ENCODE peak calls at places on chromosome 3, in six cellular contexts. S is HCT116, F is K562, W is SK-N-SH, K is HepG2, Y is H1. N is an unnamed sample. For H3K4me1, the result is how much of the 10 kb centered on the place peaks cover.

GRCh38 chr3:46952813-46953212 is 23.7 kb downstream of the CCDC12 start:
- DNase-seq in K (no peak), F (no peak), S (no peak), W (no peak), Y (no peak), N (no peak)

GRCh38 chr3:155309581-155309980 is 16.1 kb upstream of the STRIT1 start:
- DNase-seq in F (no peak), K (no peak), Y (no peak), S (no peak), W (no peak), N (no peak)

GRCh38 chr3:111582114-111582461 is 13.1 kb downstream of the ZBED2 start:
- DNase-seq in K (peak), F (no peak), S (peak), Y (no peak), W (no peak), N (no peak)

GRCh38 chr3:151318946-151319345 is 2.3 kb upstream of the GPR87 start:
- DNase-seq in W (no peak), K (no peak), F (no peak), S (no peak), Y (no peak), N (no peak)

GRCh38 chr3:35544976-35545375 is 94.3 kb upstream of the ARPP21 start:
- DNase-seq in K (no peak), S (no peak), W (no peak), Y (no peak), F (no peak), N (no peak)

GRCh38 chr3:25257026-25257425 is 171.0 kb upstream of the RARB start:
- DNase-seq in K (no peak), Y (no peak), F (no peak), S (no peak), W (no peak), N (no peak)

GRCh38 chr3:100913870-100914654 is 79.2 kb downstream of the ABI3BP start:
- DNase-seq in S (no peak), Y (no peak), F (no peak), K (no peak), W (no peak), N (no peak)

GRCh38 chr3:180329847-180330246 is 272.1 kb upstream of the TTC14 start:
- DNase-seq in K (no peak), S (no peak), Y (no peak), W (no peak), F (no peak), N (no peak)

GRCh38 chr3:170826047-170826446 is 43.9 kb downstream of the RPL22L1 start:
- DNase-seq in K (no peak), W (no peak), S (no peak), Y (no peak), F (no peak), N (no peak)

GRCh38 chr3:161222662-161223061 is 1.6 kb downstream of the NMD3 start:
- DNase-seq in S (no peak), K (no peak), Y (no peak), F (peak), W (no peak), N (no peak)

GRCh38 chr3:156216852-156217251 is 96.5 kb downstream of the KCNAB1 start:
- DNase-seq in W (no peak), K (peak), Y (no peak), F (no peak), S (no peak), N (no peak)

DNA sequence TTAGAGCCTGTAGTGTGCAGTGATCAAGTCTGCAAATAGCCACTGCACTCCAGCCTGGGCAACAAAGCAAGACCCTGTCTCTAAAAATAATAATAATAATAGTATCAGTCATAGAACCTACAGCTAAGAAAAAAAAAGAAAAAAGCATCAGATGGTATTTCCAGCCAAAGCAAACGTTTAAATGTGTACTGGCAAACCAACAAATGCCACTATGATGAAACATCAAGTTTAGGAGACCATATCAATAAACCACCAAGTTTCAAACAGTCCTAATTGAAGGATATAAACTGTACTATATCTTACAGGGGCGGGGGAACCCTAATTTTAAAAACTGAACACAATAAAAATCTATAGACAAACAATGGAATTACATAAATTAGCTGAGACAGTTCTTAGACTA is 6.4 kb downstream of the UBP1 start:
- DNase-seq in W (no peak), F (no peak), Y (no peak), S (no peak), K (no peak), N (no peak)
- H3K4me1 ChIP-seq in W (under half), F (under half), Y (under half), S (under half), K (half or more), N (under half)

GRCh38 chr3:125613204-125613603 is 17.9 kb upstream of the OSBPL11 start:
- DNase-seq in K (no peak), W (no peak), S (no peak), F (no peak), Y (no peak), N (no peak)
- TF ChIP-seq YY1 in K (no peak), W (no peak), S (no peak), F (no peak), Y (no peak), N (no peak)

DNA sequence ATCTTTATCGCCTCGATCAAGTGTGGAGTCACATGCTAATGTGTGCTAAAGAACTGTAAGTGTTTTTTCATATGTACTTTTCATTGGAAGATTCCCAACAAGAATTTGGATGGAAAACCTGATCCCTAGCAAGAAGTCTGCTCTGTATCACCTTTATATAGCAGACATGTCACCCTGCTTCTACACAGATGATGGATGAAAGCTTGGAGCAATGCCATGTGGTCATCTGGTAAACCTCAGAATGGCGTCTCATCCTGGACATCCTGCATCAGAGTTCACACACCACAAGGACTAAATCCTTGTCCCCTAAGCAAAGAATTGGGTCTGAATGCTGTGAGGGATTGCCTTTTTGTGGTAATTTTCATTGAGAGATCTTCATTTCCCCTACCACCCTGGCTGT is 42.1 kb upstream of the CTDSPL start:
- DNase-seq in K (no peak), W (peak), S (no peak), F (no peak), Y (no peak), N (no peak)
- H3K4me1 ChIP-seq in K (under half), W (under half), S (under half), F (under half), Y (under half), N (under half)

GRCh38 chr3:193930247-193930646 is 205.7 kb upstream of the HES1 start:
- DNase-seq in K (no peak), S (no peak), W (no peak), F (no peak), Y (no peak), N (no peak)

GRCh38 chr3:193928354-193929209 is 207.4 kb upstream of the HES1 start:
- DNase-seq in W (no peak), Y (no peak), F (peak), K (no peak), S (no peak), N (no peak)

GRCh38 chr3:193929373-193929772 is 206.6 kb upstream of the HES1 start:
- DNase-seq in K (no peak), S (no peak), W (no peak), F (no peak), Y (no peak), N (no peak)

GRCh38 chr3:193933451-193933850 is 202.5 kb upstream of the HES1 start:
- DNase-seq in F (no peak), S (no peak), K (no peak), Y (no peak), W (no peak), N (no peak)

GRCh38 chr3:193932576-193932975 is 203.4 kb upstream of the HES1 start:
- DNase-seq in F (no peak), Y (no peak), K (no peak), W (no peak), S (no peak), N (no peak)
- TF ChIP-seq YY1 in F (no peak), Y (no peak), K (no peak), W (no peak), S (no peak), N (no peak)

N was measured in NT2/D1.